ENCODE peak calls at places on chromosome 21, in four cellular contexts. C, Z, T and Y are unnamed samples.

GRCh38 chr21:35217504-35218060 is 168.5 kb upstream of the RUNX1 start:
- DNase-seq in C (peak; percentile 98), Z (peak; percentile 10), T (no peak), Y (peak; percentile 79)

GRCh38 chr21:37337831-37338230 is 28.7 kb upstream of the DYRK1A start:
- DNase-seq in Z (no peak), C (no peak), T (no peak), Y (no peak)

GRCh38 chr21:20737227-20737626 is 261.0 kb upstream of the NCAM2 start:
- DNase-seq in Z (no peak), C (no peak), T (no peak), Y (no peak)

GRCh38 chr21:42692688-42693087 is 39.3 kb downstream of the PDE9A start:
- DNase-seq in T (no peak), C (no peak), Z (no peak), Y (no peak)

GRCh38 chr21:28391938-28392337 is 600.7 kb downstream of the LTN1 start:
- DNase-seq in Z (no peak), C (no peak), T (no peak), Y (no peak)

GRCh38 chr21:32545948-32546441 is 39.3 kb downstream of the TCP10L start:
- DNase-seq in Z (no peak), C (no peak), T (peak; percentile 90), Y (no peak)

GRCh38 chr21:20882462-20883415 is 115.5 kb upstream of the NCAM2 start:
- DNase-seq in Z (no peak), T (peak; percentile 56), C (peak; percentile 8), Y (peak; percentile 8)

GRCh38 chr21:21156919-21157318 is 158.7 kb downstream of the NCAM2 start:
- DNase-seq in T (peak; percentile 37), C (no peak), Z (no peak), Y (no peak)

GRCh38 chr21:33244082-33244780 is 14.5 kb downstream of the IFNAR2 start:
- DNase-seq in Z (no peak), T (no peak), C (no peak), Y (no peak)

GRCh38 chr21:28421716-28422480 is 570.8 kb downstream of the LTN1 start:
- DNase-seq in T (no peak), C (no peak), Z (no peak), Y (no peak)

GRCh38 chr21:20729376-20729775 is 268.8 kb upstream of the NCAM2 start:
- DNase-seq in Z (no peak), C (no peak), T (no peak), Y (no peak)

GRCh38 chr21:38306407-38306806 is 49.6 kb downstream of the KCNJ15 start:
- DNase-seq in T (no peak), Z (no peak), C (no peak), Y (no peak)

GRCh38 chr21:25750085-25750484 is 15.3 kb downstream of the GABPA start:
- DNase-seq in C (no peak), Z (no peak), T (no peak), Y (no peak)
- H3K36me3 ChIP-seq in C (peaks cover 19% of the 10 kb centered on the region), Z (peaks cover 51% of the 10 kb centered on the region), T (peaks cover 55% of the 10 kb centered on the region), Y (peaks cover 15% of the 10 kb centered on the region)

DNA sequence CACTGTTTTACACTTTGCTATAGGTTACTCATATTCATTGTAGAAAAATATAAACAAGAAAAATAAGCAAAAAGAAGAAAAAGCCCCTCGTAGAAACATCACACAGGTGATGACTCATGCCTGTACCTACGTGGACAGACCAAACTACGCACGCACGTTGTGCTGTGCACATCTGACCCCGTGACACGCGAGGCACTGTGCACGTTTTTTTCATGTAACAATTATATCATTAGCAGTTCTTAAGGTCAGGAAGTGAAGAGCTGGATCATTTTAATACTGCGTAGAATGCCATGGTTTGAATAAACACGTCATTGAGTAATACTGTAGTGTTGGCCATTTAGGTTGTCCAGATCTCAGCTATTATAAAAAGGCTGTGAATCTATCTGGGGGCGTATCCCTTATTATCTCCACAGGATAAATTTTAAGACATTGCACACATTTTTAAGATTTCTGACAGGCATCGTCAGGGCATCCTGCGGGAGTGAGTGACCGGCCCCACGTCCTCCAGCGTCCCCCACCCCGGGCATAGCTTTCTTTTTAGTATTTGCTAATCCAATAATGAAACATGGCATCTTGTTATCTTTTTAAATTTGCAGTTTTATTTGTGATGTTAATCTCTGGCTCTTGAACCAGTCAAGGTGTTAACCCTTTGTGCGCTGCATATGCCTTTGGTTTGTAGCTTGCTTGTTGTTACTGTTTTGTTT is 23.4 kb upstream of the ADARB1 start:
- DNase-seq in C (no peak), Z (no peak), T (no peak), Y (no peak)
- H3K4me1 ChIP-seq in C (no peaks in the 10 kb centered on the region), Z (peaks cover 32% of the 10 kb centered on the region), T (no peaks in the 10 kb centered on the region), Y (no peaks in the 10 kb centered on the region)

DNA sequence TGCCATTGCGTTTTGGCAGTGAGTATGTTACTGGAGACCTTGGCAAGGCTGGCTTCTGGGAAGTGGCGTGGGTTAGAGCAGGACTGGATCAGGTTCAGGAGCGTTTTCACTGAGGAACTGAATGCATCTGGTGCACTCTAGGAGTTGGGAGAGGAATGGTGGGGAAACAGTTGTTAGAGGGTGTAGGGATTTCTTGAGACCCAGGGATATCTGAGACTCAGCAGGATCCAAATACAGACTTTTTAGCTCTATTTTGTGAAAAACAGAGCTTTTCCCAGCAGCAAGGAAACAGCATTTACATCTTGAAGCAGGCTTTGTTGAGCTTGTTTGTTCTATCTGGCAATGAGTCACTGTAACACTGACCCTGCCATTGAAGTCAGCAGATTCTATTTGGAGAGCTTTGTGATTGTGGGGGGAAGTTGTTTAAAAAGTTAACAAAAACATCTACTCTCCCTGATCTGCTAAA is 56.9 kb upstream of the NRIP1 start:
- DNase-seq in T (no peak), Z (peak; percentile 79), C (no peak), Y (no peak)
- TF ChIP-seq TCF7L2 in T (no peak), Z (no peak), C (no peak), Y (no peak)

GRCh38 chr21:44954281-44954771 is 14.5 kb downstream of the SLX9 start:
- DNase-seq in T (no peak), Z (no peak), C (no peak), Y (no peak)
- H3K36me3 ChIP-seq in T (peaks cover 91% of the 10 kb centered on the region), Z (peaks cover 75% of the 10 kb centered on the region), C (peaks cover 4% of the 10 kb centered on the region), Y (no peaks in the 10 kb centered on the region)